ENCODE peak calls at places on chromosomes 6 and 20, in six cellular contexts. G is prostate gland; V is CD8-positive, alpha-beta memory T cell; H is psoas muscle; M is right lobe of liver; K is mesendoderm. Y is an unnamed sample.

GRCh38 chr6:14876778-14877613 is 368.9 kb upstream of the JARID2 start:
- DNase-seq in V (peak; percentile 25), H (no peak), G (no peak), M (no peak), K (peak; percentile 21), Y (no peak)

GRCh38 chr6:54910326-54910952 is 63.9 kb downstream of the FAM83B start:
- DNase-seq in M (no peak), K (no peak), V (no peak), H (no peak), G (no peak), Y (no peak)

GRCh38 chr6:154852700-154853099 is 119.5 kb downstream of the SCAF8 start:
- DNase-seq in G (no peak), H (no peak), K (no peak), V (no peak), M (no peak), Y (no peak)

GRCh38 chr6:3512832-3513231 is 56.0 kb upstream of the SLC22A23 start:
- DNase-seq in M (no peak), V (no peak), G (no peak), H (no peak), K (no peak), Y (no peak)

GRCh38 chr6:3471711-3472110 is 14.9 kb upstream of the SLC22A23 start:
- DNase-seq in H (no peak), V (no peak), M (no peak), G (no peak), K (peak; percentile 82), Y (no peak)

GRCh38 chr6:85795966-85796365 is 153.3 kb upstream of the SYNCRIP start:
- DNase-seq in V (no peak), M (no peak), G (no peak), H (no peak), K (no peak), Y (no peak)

GRCh38 chr20:10370091-10370887 is 63.7 kb downstream of the MKKS start:
- DNase-seq in K (no peak), M (no peak), H (no peak), G (no peak), V (no peak), Y (no peak)

GRCh38 chr20:63642518-63643247 is 10.5 kb downstream of the STMN3 start:
- DNase-seq in K (peak; percentile 39), H (no peak), G (no peak), M (no peak), V (no peak), Y (peak; percentile 62)

GRCh38 chr20:58585753-58586540 is 65.1 kb upstream of the STX16 start:
- DNase-seq in H (no peak), V (no peak), G (no peak), K (peak; percentile 25), M (no peak), Y (no peak)

GRCh38 chr6:91097316-91097878 is 510.5 kb upstream of the MAP3K7 start:
- DNase-seq in K (no peak), M (no peak), V (no peak), H (no peak), G (no peak), Y (no peak)

GRCh38 chr6:16130437-16130891 is 1.6 kb downstream of the MYLIP start:
- DNase-seq in G (peak; percentile 12), H (no peak), K (no peak), M (no peak), V (no peak), Y (no peak)

GRCh38 chr6:143397229-143398222 is 53.0 kb downstream of the ADAT2 start:
- DNase-seq in G (peak; percentile 68), K (peak; percentile 99), M (peak; percentile 84), H (peak; percentile 59), V (no peak), Y (peak; percentile 81)

GRCh38 chr6:43375693-43376092 is 6.2 kb upstream of the ZNF318 start:
- DNase-seq in V (no peak), H (no peak), G (no peak), K (no peak), M (no peak), Y (no peak)

GRCh38 chr6:117222861-117223260 is 42.5 kb upstream of the VGLL2 start:
- DNase-seq in G (no peak), K (no peak), H (no peak), V (no peak), M (no peak), Y (no peak)

GRCh38 chr20:45944151-45944964 is 9.9 kb downstream of the PCIF1 start:
- DNase-seq in M (no peak), H (no peak), K (no peak), V (no peak), G (no peak), Y (no peak)

GRCh38 chr6:35552285-35552917 is 39.7 kb upstream of the TULP1 start:
- DNase-seq in G (no peak), V (peak; percentile 60), K (peak; percentile 79), H (no peak), M (no peak), Y (peak; percentile 58)

GRCh38 chr20:23225407-23226060 is 125.1 kb upstream of the NXT1 start:
- DNase-seq in H (peak; percentile 55), K (peak; percentile 67), V (no peak), G (no peak), M (no peak), Y (no peak)

GRCh38 chr6:70813885-70814284 is 143.0 kb downstream of the B3GAT2 start:
- DNase-seq in G (no peak), H (no peak), K (no peak), V (no peak), M (no peak), Y (no peak)
- H3K27ac ChIP-seq in G (no peak overlapping the region), H (no peak overlapping the region), K (no peak overlapping the region), V (no peak overlapping the region), M (no peak overlapping the region), Y (no peak overlapping the region)

DNA sequence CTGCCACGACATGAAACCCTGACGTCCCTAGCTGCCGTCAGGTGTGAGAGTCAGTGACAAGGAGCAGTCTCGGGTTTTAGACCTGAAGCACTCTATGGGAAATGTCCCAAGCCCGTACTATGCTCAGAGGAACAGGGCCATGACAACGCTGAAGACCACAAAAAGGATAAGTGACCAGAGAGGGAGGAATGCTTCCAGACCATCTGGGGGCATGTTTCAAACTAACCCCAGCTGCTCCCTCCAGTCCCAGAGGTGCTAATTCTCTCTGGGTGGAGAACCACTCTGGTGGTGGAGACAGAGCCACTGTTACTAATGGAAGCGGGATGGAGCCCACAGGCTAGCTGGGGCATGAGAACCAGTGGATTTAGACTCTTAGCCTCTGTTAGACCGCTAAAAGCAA is 8.7 kb downstream of the AURKA start:
- DNase-seq in G (no peak), V (no peak), M (no peak), K (no peak), H (no peak), Y (no peak)
- H3K4me3 ChIP-seq in G (no peak overlapping the region), V (no peak overlapping the region), M (no peak overlapping the region), K (no peak overlapping the region), H (no peak overlapping the region), Y (no peak overlapping the region)

DNA sequence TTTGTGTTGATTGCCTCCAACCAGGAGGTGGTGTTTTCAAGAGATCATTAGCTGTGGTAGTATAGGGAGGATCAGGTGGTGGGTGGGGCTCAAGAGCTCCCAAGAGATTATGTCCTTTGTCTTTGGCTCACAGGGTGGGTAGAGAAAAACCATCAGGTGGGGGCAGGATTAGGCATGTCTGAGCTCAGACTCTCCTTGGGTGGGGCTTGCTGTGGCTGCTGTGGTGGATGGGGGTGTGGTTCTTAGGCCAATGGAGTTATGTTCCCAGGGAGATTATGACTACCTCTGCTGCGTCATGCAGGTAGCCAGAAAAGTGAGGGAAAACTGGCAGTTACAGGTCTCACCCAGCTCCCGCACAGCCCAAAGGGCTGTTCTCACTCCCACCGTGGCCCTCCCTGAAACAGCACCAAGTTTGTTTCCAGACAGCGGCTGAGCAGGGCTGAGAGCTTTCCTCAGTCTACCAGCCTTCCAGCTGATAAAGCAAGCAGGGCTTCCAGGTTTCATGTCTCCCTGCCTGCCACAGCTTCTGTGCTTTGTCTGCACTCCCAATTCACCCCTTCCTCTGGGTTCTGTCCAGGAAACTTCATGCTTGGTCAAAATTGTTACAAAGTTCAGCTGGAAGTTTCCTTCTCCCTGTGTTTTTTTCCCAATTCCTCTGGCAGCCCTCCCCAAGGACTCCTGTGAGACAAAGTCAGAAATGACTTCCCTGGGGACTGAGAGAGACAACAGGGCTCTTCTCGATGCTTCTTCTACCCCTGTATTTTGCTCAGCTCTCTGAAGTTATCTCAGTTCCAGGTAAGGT is 481.1 kb upstream of the MAN1A1 start:
- DNase-seq in M (no peak), G (no peak), H (no peak), K (peak; percentile 50), V (no peak), Y (no peak)
- H3K4me1 ChIP-seq in M (no peaks in the 10 kb centered on the region), G (no peaks in the 10 kb centered on the region), H (no peaks in the 10 kb centered on the region), K (no peaks in the 10 kb centered on the region), V (no peaks in the 10 kb centered on the region), Y (no peaks in the 10 kb centered on the region)

DNA sequence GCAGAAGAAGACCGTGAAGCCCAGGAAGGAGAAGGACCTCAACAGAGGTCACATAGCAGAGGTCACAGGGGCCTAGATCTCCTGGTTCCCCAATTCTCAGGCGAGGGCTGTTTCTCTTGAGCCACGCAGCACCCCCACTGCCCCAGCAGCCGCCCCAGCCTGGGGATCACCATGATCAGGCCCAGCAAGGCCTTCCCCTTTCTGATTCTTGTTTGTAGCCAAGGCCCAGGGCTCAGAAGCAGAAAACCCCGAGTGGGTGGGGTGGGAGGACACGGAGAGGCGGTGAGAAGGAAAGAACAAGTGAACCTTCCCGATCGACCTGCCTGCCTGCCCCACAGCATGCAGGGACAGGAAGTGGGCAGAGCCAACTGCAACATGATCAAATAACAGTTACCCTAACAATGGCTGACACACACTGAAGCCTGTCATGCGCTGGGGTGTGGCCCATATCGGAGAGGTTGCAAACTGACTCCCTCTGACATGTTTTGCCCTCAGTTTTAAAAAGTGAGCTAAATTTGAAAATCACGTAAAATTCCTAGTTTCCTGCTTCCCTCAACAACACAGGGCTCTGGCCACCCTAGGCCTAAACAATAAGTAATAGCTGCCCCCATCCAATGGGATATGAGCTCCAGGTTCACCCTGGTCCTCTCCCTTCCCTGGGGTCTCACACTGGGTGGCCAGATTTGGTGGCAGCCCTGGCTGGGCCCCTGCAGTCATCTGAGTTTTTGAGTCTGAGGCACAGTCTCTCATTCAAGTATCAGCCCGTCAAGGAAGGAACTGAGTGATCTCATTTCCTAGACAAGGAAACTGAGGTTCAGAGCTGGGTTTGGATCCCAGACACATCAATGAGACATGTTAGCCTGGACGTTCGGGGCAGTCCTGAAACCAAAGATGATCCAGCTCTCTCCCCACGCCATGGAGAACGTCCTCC is 6.5 kb downstream of the PEDS1 start:
- DNase-seq in H (peak; percentile 56), V (peak; percentile 83), M (no peak), G (peak; percentile 66), K (peak; percentile 43), Y (no peak)
- H3K27ac ChIP-seq in H (peak overlapping the region; percentile 96), V (peak overlapping the region; percentile 66), M (peak overlapping the region; percentile 37), G (peak overlapping the region; percentile 73), K (no peak overlapping the region), Y (peak overlapping the region; percentile 45)

GRCh38 chr6:31465718-31466117 is 32.2 kb upstream of the MICB start:
- DNase-seq in H (no peak), V (no peak), K (no peak), G (no peak), M (no peak), Y (no peak)

GRCh38 chr6:31466466-31466865 is 31.5 kb upstream of the MICB start:
- DNase-seq in G (no peak), M (no peak), K (no peak), H (no peak), V (no peak), Y (no peak)

GRCh38 chr6:31465185-31465536 is 32.8 kb upstream of the MICB start:
- DNase-seq in M (no peak), V (no peak), H (no peak), K (no peak), G (no peak), Y (no peak)

GRCh38 chr6:31462964-31463940 is 34.7 kb upstream of the MICB start:
- DNase-seq in M (peak; percentile 87), K (peak; percentile 96), G (peak; percentile 97), H (peak; percentile 70), V (peak; percentile 94), Y (peak; percentile 88)

GRCh38 chr6:31464252-31465184 is 33.4 kb upstream of the MICB start:
- DNase-seq in G (no peak), V (peak; percentile 33), M (no peak), K (no peak), H (no peak), Y (no peak)
- H3K4me3 ChIP-seq in G (peak overlapping the region; percentile 50), V (peak overlapping the region; percentile 92), M (peak overlapping the region; percentile 52), K (no peak overlapping the region), H (peak overlapping the region; percentile 63), Y (peak overlapping the region; percentile 39)